ENCODE peak calls at places on chromosomes 6 and 20, in six cellular contexts. U, F, G, P, H and M are unnamed samples.

GRCh38 chr6:116060572-116061283 is at the start of gene FRK:
- ATAC-seq in P (peak; percentile 89), H (peak; percentile 89), F (peak; percentile 80), U (peak; percentile 88), G (peak; percentile 95), M (peak; percentile 96)

GRCh38 chr6:17910178-17910577 is 77.3 kb downstream of the KIF13A start:
- ATAC-seq in G (no peak), F (no peak), P (no peak), H (no peak), U (no peak), M (no peak)

GRCh38 chr20:16368645-16369292 is 204.5 kb downstream of the KIF16B start:
- ATAC-seq in H (peak; percentile 42), G (no peak), F (no peak), U (no peak), P (peak; percentile 52), M (no peak)

GRCh38 chr6:31103136-31103535 is 9.2 kb downstream of the C6orf15 start:
- ATAC-seq in G (no peak), F (no peak), P (no peak), U (no peak), H (no peak), M (no peak)

GRCh38 chr6:134519456-134519855 is 201.5 kb upstream of the SGK1 start:
- ATAC-seq in F (no peak), H (no peak), P (no peak), U (peak; percentile 43), G (no peak), M (no peak)

GRCh38 chr6:132391391-132392291 is 9.6 kb downstream of the MOXD1 start:
- ATAC-seq in U (peak; percentile 72), P (no peak), G (peak; percentile 45), H (peak; percentile 95), F (peak; percentile 91), M (peak; percentile 79)

GRCh38 chr6:147053311-147053921 is 150.8 kb upstream of the STXBP5 start:
- ATAC-seq in H (no peak), U (no peak), F (no peak), G (no peak), P (no peak), M (no peak)

GRCh38 chr6:70636589-70636988 is 31.1 kb upstream of the SMAP1 start:
- ATAC-seq in P (no peak), G (no peak), H (no peak), F (no peak), U (no peak), M (no peak)

GRCh38 chr6:80132942-80133517 is 26.6 kb downstream of the BCKDHB start:
- ATAC-seq in H (peak; percentile 67), U (peak; percentile 67), G (peak; percentile 48), F (peak; percentile 50), P (peak; percentile 92), M (peak; percentile 48)

GRCh38 chr6:163627274-163628062 is 212.9 kb downstream of the QKI start:
- ATAC-seq in P (no peak), F (no peak), G (no peak), U (no peak), H (no peak), M (peak; percentile 82)